ENCODE peak calls at places on chromosomes 11 and 22, in nine cellular contexts. R, H, L, J, D, Z, B, G and X are unnamed samples.

GRCh38 chr22:24550028-24550901 is 4.7 kb downstream of the GUCD1 start:
- DNase-seq in R (no peak), H (no peak), L (no peak), J (no peak), D (no peak), Z (peak), B (peak), G (no peak), X (no peak)

GRCh38 chr11:48055292-48056132 is 75.2 kb downstream of the PTPRJ start:
- DNase-seq in R (no peak), H (peak), L (peak), J (peak), D (no peak), Z (no peak), B (peak), G (no peak), X (peak)

GRCh38 chr11:20125927-20126326 is 34.3 kb downstream of the DBX1 start:
- DNase-seq in R (no peak), H (no peak), L (no peak), J (no peak), D (no peak), Z (peak), B (no peak), G (no peak), X (no peak)

GRCh38 chr11:69842746-69843528 is 23.7 kb upstream of the FGF3 start:
- DNase-seq in R (no peak), H (no peak), L (no peak), J (peak), D (no peak), Z (peak), B (no peak), G (peak), X (no peak)

GRCh38 chr11:3123761-3124733 is 41.1 kb downstream of the OSBPL5 start:
- DNase-seq in R (no peak), H (no peak), L (no peak), J (no peak), D (peak), Z (peak), B (peak), G (peak), X (no peak)

GRCh38 chr11:93081694-93082093 is 112.2 kb downstream of the MTNR1B start:
- DNase-seq in R (no peak), H (no peak), L (no peak), J (peak), D (no peak), Z (no peak), B (no peak), G (no peak), X (no peak)

GRCh38 chr22:41939981-41940852 is 6.7 kb downstream of the CENPM start:
- DNase-seq in R (no peak), H (peak), L (peak), J (peak), D (no peak), Z (no peak), B (peak), G (no peak), X (peak)

GRCh38 chr11:8227156-8228152 is 36.2 kb downstream of the LMO1 start:
- DNase-seq in R (no peak), H (no peak), L (no peak), J (no peak), D (no peak), Z (peak), B (no peak), G (no peak), X (no peak)

GRCh38 chr11:62770778-62771143 is 435 bp upstream of the TAF6L start:
- DNase-seq in R (no peak), H (no peak), L (peak), J (peak), D (peak), Z (peak), B (peak), G (no peak), X (peak)

GRCh38 chr11:11568651-11569229 is 53.1 kb downstream of the GALNT18 start:
- DNase-seq in R (no peak), H (no peak), L (no peak), J (no peak), D (no peak), Z (no peak), B (no peak), G (no peak), X (no peak)

GRCh38 chr11:65308281-65308891 is 6.3 kb upstream of the CDC42EP2 start:
- DNase-seq in R (no peak), H (no peak), L (no peak), J (no peak), D (no peak), Z (no peak), B (peak), G (no peak), X (no peak)

GRCh38 chr11:65903068-65903481 is 2.9 kb upstream of the FOSL1 start:
- DNase-seq in R (no peak), H (no peak), L (no peak), J (peak), D (no peak), Z (peak), B (no peak), G (no peak), X (no peak)

GRCh38 chr11:7353100-7353499 is 101.4 kb downstream of the SYT9 start:
- DNase-seq in R (peak), H (peak), L (peak), J (peak), D (no peak), Z (peak), B (peak), G (no peak), X (peak)

GRCh38 chr11:44931466-44931865 is 19.2 kb downstream of the TP53I11 start:
- DNase-seq in R (no peak), H (no peak), L (no peak), J (no peak), D (no peak), Z (no peak), B (no peak), G (no peak), X (no peak)

GRCh38 chr11:95076416-95076815 is 9.7 kb downstream of the SRSF8 start:
- DNase-seq in R (no peak), H (no peak), L (no peak), J (no peak), D (peak), Z (peak), B (no peak), G (no peak), X (no peak)

GRCh38 chr11:8356216-8356615 is 92.5 kb upstream of the LMO1 start:
- DNase-seq in R (no peak), H (no peak), L (no peak), J (no peak), D (no peak), Z (no peak), B (no peak), G (peak), X (no peak)